ENCODE peak calls at places on chromosomes 12 and 14, in nine cellular contexts. S, N, U, M, A, J, Y, W and C are unnamed samples.

GRCh38 chr12:76374395-76375020 is 26.3 kb upstream of the BBS10 start:
- DNase-seq in S (no peak), N (peak; percentile 9), U (no peak), M (no peak), A (no peak), J (peak; percentile 65), Y (no peak), W (no peak), C (peak; percentile 58)

GRCh38 chr12:72560370-72560769 is 288.2 kb downstream of the TRHDE start:
- DNase-seq in S (no peak), N (no peak), U (no peak), M (no peak), A (no peak), J (no peak), Y (no peak), W (no peak), C (no peak)

GRCh38 chr14:100850841-100851585 is 25.1 kb downstream of the MEG3 start:
- DNase-seq in S (peak; percentile 74), N (no peak), U (peak; percentile 38), M (peak; percentile 67), A (no peak), J (no peak), Y (no peak), W (peak; percentile 54), C (no peak)

GRCh38 chr12:108773798-108774788 is 42.8 kb upstream of the CORO1C start:
- DNase-seq in S (no peak), N (peak; percentile 80), U (peak; percentile 93), M (peak; percentile 91), A (peak; percentile 59), J (peak; percentile 82), Y (peak; percentile 26), W (peak; percentile 22), C (peak; percentile 82)

GRCh38 chr14:54942913-54943312 is 40.3 kb upstream of the GCH1 start:
- DNase-seq in S (no peak), N (no peak), U (no peak), M (no peak), A (no peak), J (no peak), Y (no peak), W (no peak), C (no peak)

GRCh38 chr12:80178846-80179245 is 79.5 kb downstream of the OTOGL start:
- DNase-seq in S (no peak), N (no peak), U (no peak), M (no peak), A (no peak), J (no peak), Y (no peak), W (no peak), C (no peak)

GRCh38 chr12:57235012-57235727 is 5.7 kb downstream of the SHMT2 start:
- DNase-seq in S (no peak), N (peak; percentile 70), U (peak; percentile 82), M (peak; percentile 82), A (no peak), J (no peak), Y (no peak), W (peak; percentile 50), C (peak; percentile 95)

GRCh38 chr14:71492346-71492745 is 439.9 kb upstream of the RGS6 start:
- DNase-seq in S (no peak), N (no peak), U (no peak), M (no peak), A (no peak), J (no peak), Y (peak; percentile 63), W (no peak), C (no peak)

GRCh38 chr14:75144944-75145343 is 18.1 kb upstream of the NEK9 start:
- DNase-seq in S (no peak), N (no peak), U (peak; percentile 83), M (peak; percentile 58), A (no peak), J (no peak), Y (no peak), W (no peak), C (peak; percentile 43)

GRCh38 chr14:58238252-58239247 is 6.1 kb upstream of the PSMA3 start:
- DNase-seq in S (no peak), N (no peak), U (peak; percentile 70), M (peak; percentile 42), A (no peak), J (peak; percentile 49), Y (peak; percentile 34), W (no peak), C (peak; percentile 38)

GRCh38 chr14:22791302-22791701 is 23.9 kb downstream of the SLC7A7 start:
- DNase-seq in S (no peak), N (peak; percentile 32), U (peak; percentile 43), M (no peak), A (no peak), J (peak; percentile 65), Y (no peak), W (no peak), C (peak; percentile 47)

GRCh38 chr12:3491938-3492867 is 1.2 kb downstream of the PRMT8 start:
- DNase-seq in S (no peak), N (peak; percentile 51), U (peak; percentile 73), M (no peak), A (no peak), J (peak; percentile 29), Y (peak; percentile 10), W (peak; percentile 95), C (peak; percentile 55)

GRCh38 chr12:104138747-104139186 is 757 bp upstream of the NFYB start:
- DNase-seq in S (no peak), N (no peak), U (peak; percentile 40), M (peak; percentile 34), A (no peak), J (peak; percentile 5), Y (no peak), W (peak; percentile 31), C (no peak)
- H3K4me3 ChIP-seq in S (peak overlapping the region; percentile 12), N (peak overlapping the region; percentile 38), U (peak overlapping the region; percentile 33), M (peak overlapping the region; percentile 55), A (peak overlapping the region; percentile 69), J (peak overlapping the region; percentile 30), Y (peak overlapping the region; percentile 53), W (peak overlapping the region; percentile 46), C (peak overlapping the region; percentile 37)

DNA sequence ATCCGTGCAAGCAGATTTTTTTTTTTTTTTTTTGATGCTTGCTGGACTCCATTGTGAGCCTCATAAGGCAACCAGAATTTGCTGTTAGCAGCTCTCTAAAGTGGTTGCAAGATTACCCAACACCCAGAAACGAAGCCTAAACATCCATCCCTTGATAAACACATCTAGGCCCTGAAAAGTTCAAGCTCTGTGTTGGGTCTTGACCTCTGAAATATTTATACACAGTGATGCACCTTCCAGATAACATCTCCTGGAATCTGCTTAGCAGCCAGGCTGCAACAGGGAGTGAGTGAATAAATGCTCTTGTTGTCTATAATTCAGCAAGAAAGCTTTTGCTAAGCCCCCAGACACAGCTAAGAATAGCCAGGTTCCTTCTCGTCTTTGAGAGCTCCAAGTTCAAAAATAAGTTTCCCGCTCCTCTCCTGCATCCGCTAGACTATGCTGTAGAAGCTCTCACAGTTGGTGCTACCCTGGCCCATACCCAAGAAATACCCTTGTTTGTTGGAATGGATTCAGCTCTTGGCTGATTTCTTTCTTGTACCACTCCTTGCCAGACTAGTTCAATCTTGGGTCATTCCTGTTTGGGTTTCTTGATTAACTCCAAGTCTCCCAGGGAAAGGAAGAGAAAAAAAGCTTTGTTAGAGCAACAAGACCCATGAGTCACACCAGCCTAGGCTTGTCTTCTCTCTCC is 610.6 kb upstream of the TBX3 start:
- DNase-seq in S (no peak), N (peak; percentile 40), U (peak; percentile 22), M (no peak), A (no peak), J (no peak), Y (peak; percentile 46), W (no peak), C (peak; percentile 32)
- TF ChIP-seq CTCF in S (no peak), N (no peak), U (no peak), M (no peak), A (no peak), J (no peak), Y (no peak), W (no peak), C (no peak)

DNA sequence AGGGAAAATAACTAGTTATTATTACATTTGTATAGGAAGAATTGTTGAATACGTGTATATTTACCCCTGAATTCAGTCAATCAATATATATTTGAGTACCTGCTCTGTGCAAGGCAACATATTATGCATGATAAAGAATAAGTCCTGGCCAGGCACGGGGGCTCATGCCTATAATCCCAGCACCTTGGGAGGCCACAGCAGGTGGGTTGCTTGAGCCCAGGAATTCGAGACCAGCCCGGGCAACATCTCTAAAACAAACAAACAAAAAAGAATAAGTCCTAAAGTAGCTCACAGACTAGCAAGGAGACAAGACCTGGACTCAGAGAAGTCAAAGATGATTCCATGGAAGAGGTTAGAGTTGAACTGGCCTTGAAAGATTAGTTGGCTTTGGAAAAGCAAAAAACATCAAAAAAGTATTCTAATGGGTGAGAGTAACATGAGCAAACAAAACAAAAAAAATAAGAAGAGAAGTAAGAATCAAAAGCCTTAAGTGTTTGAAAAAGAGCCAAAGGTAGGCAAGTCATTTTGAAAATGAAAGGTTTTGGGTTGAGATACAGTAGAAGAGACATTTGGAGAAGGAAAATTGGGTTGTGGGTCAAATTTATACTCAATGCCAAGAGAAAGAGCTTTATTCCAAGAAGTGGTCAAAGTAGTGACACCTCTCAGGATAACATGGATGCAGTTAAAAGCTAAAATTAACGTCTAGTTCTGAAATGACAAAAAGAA is 115.1 kb upstream of the BCAT1 start:
- DNase-seq in S (no peak), N (no peak), U (no peak), M (no peak), A (no peak), J (no peak), Y (no peak), W (peak; percentile 12), C (no peak)
- H3K4me3 ChIP-seq in S (no peak overlapping the region), N (no peak overlapping the region), U (no peak overlapping the region), M (no peak overlapping the region), A (no peak overlapping the region), J (no peak overlapping the region), Y (no peak overlapping the region), W (no peak overlapping the region), C (no peak overlapping the region)

GRCh38 chr12:33431648-33432047 is 8.0 kb downstream of the SYT10 start:
- DNase-seq in S (no peak), N (no peak), U (no peak), M (no peak), A (no peak), J (no peak), Y (no peak), W (no peak), C (no peak)

GRCh38 chr12:33423706-33424105 is 15.9 kb downstream of the SYT10 start:
- DNase-seq in S (no peak), N (no peak), U (no peak), M (no peak), A (no peak), J (no peak), Y (no peak), W (no peak), C (no peak)

GRCh38 chr12:33429468-33429867 is 10.2 kb downstream of the SYT10 start:
- DNase-seq in S (no peak), N (no peak), U (no peak), M (no peak), A (no peak), J (no peak), Y (no peak), W (no peak), C (no peak)

GRCh38 chr12:33432992-33433391 is 6.6 kb downstream of the SYT10 start:
- DNase-seq in S (no peak), N (no peak), U (no peak), M (no peak), A (no peak), J (no peak), Y (no peak), W (no peak), C (no peak)

DNA sequence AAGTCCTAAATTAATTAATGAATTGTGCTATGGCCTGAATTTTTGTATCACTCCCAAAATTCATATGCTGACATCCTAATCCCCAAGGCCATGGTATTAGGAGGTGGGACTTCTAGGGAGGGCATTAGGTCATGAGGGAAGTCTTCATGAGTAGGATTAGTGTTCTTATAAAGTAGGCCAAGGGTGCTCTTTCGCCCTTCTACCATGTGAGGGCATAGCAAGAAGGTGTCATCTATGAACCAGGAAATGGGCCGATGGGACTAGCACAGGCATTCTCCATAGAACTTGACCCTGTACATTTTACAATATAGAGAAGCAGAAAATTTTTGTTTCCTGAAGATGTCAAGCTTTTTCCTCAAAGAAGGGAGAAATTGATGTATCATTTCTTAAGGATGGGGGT is 12.5 kb downstream of the SYT10 start:
- DNase-seq in S (no peak), N (no peak), U (no peak), M (no peak), A (no peak), J (peak; percentile 0), Y (no peak), W (peak; percentile 19), C (no peak)
- TF ChIP-seq CTCF in S (no peak), N (no peak), U (no peak), M (no peak), A (no peak), J (peak; percentile 1), Y (no peak), W (peak; percentile 38), C (peak; percentile 4)